ENCODE peak calls at places on chromosomes 3 and 15, in seven cellular contexts. K is BJ, G is A673, F is endothelial cell of umbilical vein, Y is IMR-90, B is GM23338, V is upper lobe of right lung. S is an unnamed sample.

GRCh38 chr3:111577798-111578685 is 17.1 kb downstream of the ZBED2 start:
- DNase-seq in K (peak; percentile 44), G (peak; percentile 47), F (peak; percentile 25), Y (peak; percentile 93), B (peak; percentile 49), V (no peak), S (peak; percentile 43)

GRCh38 chr3:191328383-191328962 is 721 bp upstream of the CCDC50 start:
- DNase-seq in K (no peak), G (no peak), F (peak; percentile 22), Y (no peak), B (no peak), V (no peak), S (no peak)

GRCh38 chr15:31434418-31435255 is 108.0 kb downstream of the KLF13 start:
- DNase-seq in K (peak; percentile 70), G (no peak), F (peak; percentile 64), Y (peak; percentile 93), B (peak; percentile 11), V (peak; percentile 82), S (no peak)

GRCh38 chr15:96230557-96231181 is 99.8 kb upstream of the NR2F2 start:
- DNase-seq in K (no peak), G (no peak), F (peak; percentile 80), Y (peak; percentile 72), B (no peak), V (no peak), S (no peak)

GRCh38 chr3:60010778-60011177 is 961.0 kb upstream of the CFAP20DC start:
- DNase-seq in K (no peak), G (no peak), F (no peak), Y (no peak), B (no peak), V (no peak), S (no peak)

GRCh38 chr15:58748787-58749531 is 548 bp downstream of the ADAM10 start:
- DNase-seq in K (no peak), G (peak; percentile 74), F (peak; percentile 56), Y (no peak), B (peak; percentile 69), V (peak; percentile 81), S (no peak)

GRCh38 chr15:29115093-29115991 is 154.3 kb downstream of the NSMCE3 start:
- DNase-seq in K (no peak), G (no peak), F (peak; percentile 17), Y (no peak), B (peak; percentile 77), V (no peak), S (no peak)

GRCh38 chr15:66780172-66780972 is 78.3 kb downstream of the SMAD6 start:
- DNase-seq in K (no peak), G (peak; percentile 55), F (no peak), Y (peak; percentile 93), B (no peak), V (no peak), S (peak; percentile 79)

GRCh38 chr15:82572986-82573385 is 32.7 kb upstream of the RPS17 start:
- DNase-seq in K (no peak), G (no peak), F (no peak), Y (no peak), B (no peak), V (no peak), S (no peak)

GRCh38 chr3:126753191-126754160 is 49.4 kb downstream of the CHCHD6 start:
- DNase-seq in K (peak; percentile 10), G (no peak), F (no peak), Y (peak; percentile 63), B (no peak), V (peak; percentile 78), S (no peak)

GRCh38 chr3:14950274-14950673 is 2.9 kb downstream of the NR2C2 start:
- DNase-seq in K (no peak), G (no peak), F (peak; percentile 82), Y (no peak), B (no peak), V (no peak), S (no peak)

GRCh38 chr3:126399348-126399730 is 4.6 kb downstream of the CFAP100 start:
- DNase-seq in K (no peak), G (no peak), F (no peak), Y (no peak), B (no peak), V (no peak), S (no peak)

GRCh38 chr3:47813551-47814177 is 10.7 kb downstream of the DHX30 start:
- DNase-seq in K (no peak), G (no peak), F (no peak), Y (no peak), B (no peak), V (no peak), S (no peak)

GRCh38 chr3:50336452-50337174 is 4.0 kb downstream of the RASSF1 start:
- DNase-seq in K (no peak), G (no peak), F (peak; percentile 37), Y (peak; percentile 28), B (peak; percentile 41), V (no peak), S (no peak)

GRCh38 chr3:15929944-15930571 is 132.3 kb upstream of the ANKRD28 start:
- DNase-seq in K (no peak), G (no peak), F (no peak), Y (no peak), B (no peak), V (no peak), S (no peak)

DNA sequence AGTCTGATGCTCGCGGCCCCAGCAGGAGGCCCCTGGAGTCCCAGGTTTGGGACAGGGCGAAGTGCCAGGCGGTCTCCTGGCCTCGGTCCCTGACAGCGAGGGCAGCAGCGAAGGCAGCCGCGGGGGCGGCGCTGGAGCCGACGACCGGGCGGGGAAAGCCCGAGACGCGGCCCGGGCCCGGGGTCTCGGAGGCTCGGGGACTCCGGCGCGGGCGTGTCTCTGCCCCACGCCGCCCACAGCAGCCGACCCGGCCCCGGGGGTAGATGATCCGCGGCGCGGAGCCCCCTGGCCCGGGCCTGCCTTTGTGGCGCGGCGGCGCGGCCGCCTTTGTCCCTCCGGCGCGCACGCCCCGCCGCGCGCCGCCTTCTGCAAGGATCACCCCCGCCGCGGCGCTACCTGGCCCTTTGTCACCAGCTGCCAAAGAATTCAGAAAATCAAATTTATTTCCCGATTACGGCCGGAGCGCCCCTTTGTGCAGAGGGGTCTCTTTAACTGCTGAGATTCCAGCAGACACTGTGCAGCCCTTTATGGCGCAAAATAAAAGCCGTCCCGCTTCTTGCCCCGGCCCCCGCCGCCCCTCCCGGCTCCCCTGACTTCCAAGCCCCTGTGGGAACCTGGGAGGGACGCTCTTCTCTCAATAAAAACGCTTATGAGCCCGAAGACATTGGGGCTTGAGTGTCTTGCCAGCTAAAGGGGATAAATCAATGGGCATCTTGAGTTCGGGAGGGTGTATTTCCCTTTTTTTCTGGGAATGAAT is 68.3 kb downstream of the HES1 start:
- DNase-seq in K (no peak), G (peak; percentile 40), F (no peak), Y (no peak), B (peak; percentile 57), V (peak; percentile 73), S (no peak)
- H3K4me3 ChIP-seq in K (no peak overlapping the region), G (peak overlapping the region; percentile 35), F (peak overlapping the region; percentile 31), Y (no peak overlapping the region), B (peak overlapping the region; percentile 65), V (peak overlapping the region; percentile 35), S (peak overlapping the region; percentile 49)

DNA sequence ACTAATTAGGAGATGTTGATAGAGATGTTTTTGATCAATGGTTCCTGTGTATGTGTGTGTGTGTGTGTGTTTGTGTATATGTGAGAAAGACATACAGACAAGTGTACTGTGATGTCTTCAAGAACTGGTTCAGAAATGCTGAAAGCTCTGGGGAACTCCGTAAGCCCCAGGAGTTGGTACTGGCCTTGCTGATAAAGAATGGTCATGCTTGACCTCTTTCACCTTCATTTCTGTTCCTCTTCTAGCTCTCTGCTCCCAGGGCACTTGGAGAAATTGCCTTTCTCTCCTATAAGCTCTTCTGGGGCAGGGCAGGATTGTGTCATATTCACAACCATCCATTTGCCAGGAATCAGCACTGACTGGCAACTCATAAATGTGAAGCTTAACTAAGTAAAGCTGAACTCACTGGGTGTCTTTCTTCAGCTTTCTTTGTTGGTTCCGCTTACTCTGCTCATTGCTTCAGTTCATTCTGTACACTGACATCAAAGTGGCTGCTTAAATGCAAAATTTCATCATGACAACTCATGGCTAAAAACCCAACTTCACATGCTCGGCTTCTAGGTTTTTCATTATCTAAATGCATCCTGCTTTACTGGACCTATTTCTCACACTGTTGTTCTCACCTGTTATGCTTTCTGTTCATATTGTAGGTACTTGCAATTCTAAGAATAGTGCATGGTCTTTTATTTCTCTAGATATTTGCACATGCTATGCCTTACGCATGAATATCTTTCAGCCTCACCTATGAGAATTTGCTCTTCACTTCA is 162.1 kb upstream of the LYSMD4 start:
- DNase-seq in K (no peak), G (no peak), F (no peak), Y (no peak), B (no peak), V (no peak), S (no peak)
- TF ChIP-seq CTCF in K (no peak), G (no peak), F (no peak), Y (no peak), B (no peak), V (no peak), S (no peak)

GRCh38 chr3:101687142-101687931 is 819 bp upstream of the RPL24 start:
- DNase-seq in K (no peak), G (peak; percentile 51), F (no peak), Y (no peak), B (no peak), V (no peak), S (no peak)

GRCh38 chr3:101689291-101689690 is 2.8 kb upstream of the RPL24 start:
- DNase-seq in K (no peak), G (no peak), F (no peak), Y (no peak), B (no peak), V (no peak), S (no peak)

GRCh38 chr3:101680466-101680865 is 3.5 kb upstream of the ZBTB11 start:
- DNase-seq in K (no peak), G (no peak), F (no peak), Y (no peak), B (no peak), V (no peak), S (no peak)

GRCh38 chr3:101685870-101686307 is 629 bp downstream of the RPL24 start:
- DNase-seq in K (no peak), G (no peak), F (no peak), Y (no peak), B (peak; percentile 17), V (no peak), S (no peak)

GRCh38 chr3:101685050-101685400 is 1.5 kb downstream of the RPL24 start:
- DNase-seq in K (no peak), G (no peak), F (no peak), Y (no peak), B (no peak), V (no peak), S (no peak)
- H3K4me3 ChIP-seq in K (peak overlapping the region; percentile 89), G (peak overlapping the region; percentile 75), F (peak overlapping the region; percentile 96), Y (peak overlapping the region; percentile 67), B (peak overlapping the region; percentile 94), V (peak overlapping the region; percentile 96), S (peak overlapping the region; percentile 100)

GRCh38 chr3:195258449-195259145 is 12.4 kb downstream of the XXYLT1 start:
- DNase-seq in K (no peak), G (no peak), F (peak; percentile 45), Y (no peak), B (no peak), V (peak; percentile 57), S (no peak)

GRCh38 chr3:195259146-195259563 is 11.8 kb downstream of the XXYLT1 start:
- DNase-seq in K (no peak), G (no peak), F (peak; percentile 69), Y (peak; percentile 32), B (no peak), V (no peak), S (no peak)

GRCh38 chr3:195261925-195262324 is 9.0 kb downstream of the XXYLT1 start:
- DNase-seq in K (no peak), G (no peak), F (no peak), Y (no peak), B (no peak), V (no peak), S (no peak)

GRCh38 chr3:195259564-195260285 is 11.2 kb downstream of the XXYLT1 start:
- DNase-seq in K (peak; percentile 62), G (peak; percentile 95), F (peak; percentile 96), Y (peak; percentile 90), B (peak; percentile 95), V (peak; percentile 94), S (no peak)

GRCh38 chr3:195260286-195260905 is 10.6 kb downstream of the XXYLT1 start:
- DNase-seq in K (no peak), G (peak; percentile 38), F (peak; percentile 53), Y (no peak), B (peak; percentile 84), V (no peak), S (no peak)
- TF ChIP-seq CTCF in K (peak; percentile 13), G (peak; percentile 8), F (no peak), Y (no peak), B (peak; percentile 15), V (no peak), S (no peak)